ENCODE peak calls at places on chromosome 20, in eight cellular contexts. W is breast epithelium, Q is fibroblast of pulmonary artery, G is fibroblast of mammary gland, T is left ventricle myocardium inferior, F is bronchial epithelial cell, B is cardiac muscle cell, U is left lung. O is an unnamed sample.

GRCh38 chr20:2261105-2261504 is 34.7 kb upstream of the TGM3 start:
- DNase-seq in W (no peak), Q (no peak), G (no peak), T (no peak), F (no peak), B (no peak), U (no peak), O (no peak)

GRCh38 chr20:4472906-4473305 is 248.8 kb upstream of the PRND start:
- DNase-seq in W (no peak), Q (no peak), G (peak), T (no peak), F (peak), B (no peak), U (no peak), O (no peak)

GRCh38 chr20:45463113-45463512 is 6.4 kb upstream of the WFDC2 start:
- DNase-seq in W (no peak), Q (no peak), G (no peak), T (no peak), F (no peak), B (no peak), U (no peak), O (no peak)

GRCh38 chr20:846894-847278 is 13.4 kb downstream of the FAM110A start:
- DNase-seq in W (no peak), Q (no peak), G (no peak), T (no peak), F (no peak), B (no peak), U (peak), O (no peak)

GRCh38 chr20:44395183-44395962 is 39.9 kb downstream of the HNF4A start:
- DNase-seq in W (no peak), Q (no peak), G (no peak), T (no peak), F (no peak), B (no peak), U (no peak), O (no peak)

GRCh38 chr20:52082612-52083011 is 109.0 kb downstream of the ZFP64 start:
- DNase-seq in W (no peak), Q (no peak), G (peak), T (no peak), F (no peak), B (no peak), U (no peak), O (no peak)

GRCh38 chr20:42406826-42407225 is 782.9 kb downstream of the PTPRT start:
- DNase-seq in W (no peak), Q (no peak), G (no peak), T (no peak), F (no peak), B (no peak), U (no peak), O (no peak)

GRCh38 chr20:45341939-45342862 is 6.0 kb downstream of the SDC4 start:
- DNase-seq in W (peak), Q (peak), G (no peak), T (peak), F (no peak), B (peak), U (peak), O (peak)

GRCh38 chr20:4070323-4071176 is 55.2 kb upstream of the RNF24 start:
- DNase-seq in W (no peak), Q (no peak), G (no peak), T (no peak), F (no peak), B (no peak), U (no peak), O (no peak)

GRCh38 chr20:5297280-5298004 is 19.3 kb downstream of the PROKR2 start:
- DNase-seq in W (no peak), Q (no peak), G (peak), T (no peak), F (no peak), B (peak), U (no peak), O (no peak)

GRCh38 chr20:19935842-19936241 is 81.3 kb upstream of the NAA20 start:
- DNase-seq in W (peak), Q (no peak), G (no peak), T (no peak), F (peak), B (no peak), U (no peak), O (peak)

GRCh38 chr20:1321654-1321939 is 7.3 kb downstream of the SDCBP2 start:
- DNase-seq in W (no peak), Q (no peak), G (no peak), T (no peak), F (no peak), B (no peak), U (no peak), O (no peak)

GRCh38 chr20:36147707-36148106 is 6.8 kb upstream of the EPB41L1 start:
- DNase-seq in W (no peak), Q (peak), G (peak), T (no peak), F (no peak), B (peak), U (peak), O (no peak)

GRCh38 chr20:46621492-46621891 is 29.8 kb downstream of the SLC13A3 start:
- DNase-seq in W (no peak), Q (peak), G (peak), T (no peak), F (no peak), B (peak), U (no peak), O (no peak)

GRCh38 chr20:45972500-45973183 is 639 bp upstream of the ZNF335 start:
- DNase-seq in W (no peak), Q (no peak), G (no peak), T (no peak), F (no peak), B (no peak), U (peak), O (no peak)

GRCh38 chr20:42749548-42749947 is 440.2 kb downstream of the PTPRT start:
- DNase-seq in W (no peak), Q (no peak), G (no peak), T (no peak), F (no peak), B (no peak), U (no peak), O (no peak)

GRCh38 chr20:34311118-34312023 is 8.2 kb upstream of the AHCY start:
- DNase-seq in W (no peak), Q (no peak), G (peak), T (no peak), F (no peak), B (peak), U (no peak), O (peak)

GRCh38 chr20:34315236-34315635 is 12.1 kb upstream of the AHCY start:
- DNase-seq in W (no peak), Q (no peak), G (no peak), T (no peak), F (peak), B (no peak), U (no peak), O (no peak)

GRCh38 chr20:34312024-34312460 is 8.9 kb upstream of the AHCY start:
- DNase-seq in W (no peak), Q (no peak), G (no peak), T (no peak), F (no peak), B (no peak), U (no peak), O (no peak)

GRCh38 chr20:34310481-34311117 is 7.4 kb upstream of the AHCY start:
- DNase-seq in W (no peak), Q (no peak), G (no peak), T (no peak), F (no peak), B (no peak), U (no peak), O (no peak)

DNA sequence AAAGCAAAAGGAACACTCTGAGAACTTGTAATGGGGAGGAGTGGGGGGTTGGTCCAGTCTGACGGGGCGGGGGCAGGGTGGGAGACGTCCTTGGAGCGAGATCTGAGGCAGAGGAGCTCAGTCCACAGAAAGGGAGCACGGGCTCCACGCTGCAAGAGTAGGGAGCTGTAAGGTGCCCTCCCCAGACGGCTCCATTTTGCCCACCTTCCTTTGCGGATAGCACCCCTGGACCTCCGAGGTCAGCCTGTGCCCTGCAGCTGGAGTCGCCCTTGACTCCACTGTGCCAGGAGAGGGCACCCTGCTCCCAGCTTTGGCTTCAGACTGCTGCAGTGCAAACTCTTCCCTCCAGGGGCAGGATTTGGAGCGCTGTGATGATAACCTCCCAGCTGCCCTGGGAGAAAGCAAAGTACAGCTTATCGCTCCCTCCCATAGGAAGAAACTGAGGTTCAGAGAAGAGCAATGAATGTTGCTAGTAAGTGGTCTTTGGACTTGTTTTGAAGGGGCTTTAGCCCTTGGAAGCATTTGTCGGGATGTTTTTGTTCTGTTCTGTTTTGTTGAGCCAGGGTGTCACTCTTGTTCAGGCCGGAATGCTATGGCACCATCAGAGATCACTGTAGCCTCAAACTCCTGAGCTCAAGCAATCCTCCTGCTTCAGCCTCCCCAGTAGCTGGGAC is 9.5 kb upstream of the AHCY start:
- DNase-seq in W (peak), Q (peak), G (peak), T (peak), F (peak), B (peak), U (peak), O (peak)
- H3K4me3 ChIP-seq in W (peak), Q (peak), G (no peak), T (peak), F (no peak), B (no peak), U (no peak), O (no peak)

GRCh38 chr20:14568225-14568624 is 230.8 kb upstream of the FLRT3 start:
- DNase-seq in W (no peak), Q (no peak), G (no peak), T (no peak), F (peak), B (no peak), U (no peak), O (no peak)

GRCh38 chr20:14566505-14566904 is 229.1 kb upstream of the FLRT3 start:
- DNase-seq in W (no peak), Q (peak), G (peak), T (no peak), F (no peak), B (peak), U (no peak), O (no peak)

GRCh38 chr20:14573676-14574075 is 236.3 kb upstream of the FLRT3 start:
- DNase-seq in W (no peak), Q (no peak), G (no peak), T (no peak), F (no peak), B (no peak), U (no peak), O (no peak)

GRCh38 chr20:14569631-14570030 is 232.2 kb upstream of the FLRT3 start:
- DNase-seq in W (no peak), Q (no peak), G (no peak), T (no peak), F (no peak), B (no peak), U (no peak), O (no peak)

GRCh38 chr20:14568701-14569100 is 231.3 kb upstream of the FLRT3 start:
- DNase-seq in W (no peak), Q (no peak), G (no peak), T (no peak), F (no peak), B (no peak), U (no peak), O (no peak)
- H3K4me3 ChIP-seq in W (no peak), Q (no peak), G (no peak), T (no peak), F (no peak), B (no peak), U (no peak), O (no peak)

DNA sequence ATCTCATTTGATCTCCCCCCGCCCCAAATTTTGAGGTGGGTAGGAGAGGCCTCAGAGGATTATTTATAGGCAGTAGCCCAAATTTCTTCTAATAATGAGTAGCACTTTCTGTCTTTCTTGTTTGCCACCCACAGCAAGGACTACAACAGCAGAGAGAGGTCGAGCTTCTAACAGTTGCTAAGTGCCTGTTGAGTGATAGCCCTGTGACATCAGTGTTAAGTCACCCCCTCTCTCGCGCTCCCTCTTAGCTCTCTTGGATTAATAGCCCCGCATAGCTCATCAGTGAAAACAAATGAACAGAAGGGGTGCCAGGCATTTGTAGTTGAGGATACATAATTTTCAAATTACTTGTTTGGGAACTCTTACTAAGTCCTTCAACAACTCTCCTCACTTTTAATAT is 3.5 kb downstream of the ANKRD60 start:
- DNase-seq in W (no peak), Q (no peak), G (peak), T (no peak), F (no peak), B (no peak), U (no peak), O (no peak)
- H3K4me3 ChIP-seq in W (no peak), Q (no peak), G (no peak), T (no peak), F (no peak), B (no peak), U (no peak), O (no peak)

DNA sequence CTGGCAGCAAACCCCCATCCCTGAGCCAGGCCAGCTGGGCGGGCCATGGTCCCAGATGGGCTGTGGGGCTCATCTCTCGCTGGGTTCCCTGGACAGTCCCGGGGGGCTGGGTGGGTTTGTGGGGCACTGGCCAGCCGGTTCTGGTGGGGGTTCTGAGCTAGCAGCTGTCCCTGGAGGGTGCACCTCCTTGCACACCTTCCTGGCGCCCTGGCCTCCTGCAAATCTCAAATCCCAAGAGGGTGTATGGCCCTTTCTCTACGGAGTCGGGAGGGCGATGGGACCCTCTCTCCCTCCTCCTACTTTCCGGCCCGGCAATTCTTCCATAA is 1.2 kb upstream of the LAMA5 start:
- DNase-seq in W (no peak), Q (no peak), G (no peak), T (no peak), F (no peak), B (no peak), U (no peak), O (no peak)
- H3K4me3 ChIP-seq in W (peak), Q (no peak), G (no peak), T (peak), F (no peak), B (peak), U (no peak), O (peak)

GRCh38 chr20:31845300-31845863 is at the start of gene FOXS1:
- DNase-seq in W (peak), Q (peak), G (no peak), T (peak), F (peak), B (peak), U (no peak), O (no peak)
- H3K4me3 ChIP-seq in W (peak), Q (no peak), G (no peak), T (peak), F (no peak), B (no peak), U (no peak), O (no peak)

GRCh38 chr20:62652051-62652893 is 10.0 kb downstream of the SLCO4A1 start:
- DNase-seq in W (peak), Q (peak), G (peak), T (peak), F (peak), B (peak), U (peak), O (peak)

GRCh38 chr20:62653373-62653772 is 11.1 kb downstream of the SLCO4A1 start:
- DNase-seq in W (no peak), Q (no peak), G (no peak), T (no peak), F (no peak), B (no peak), U (no peak), O (no peak)

GRCh38 chr20:62650551-62651284 is 8.4 kb downstream of the SLCO4A1 start:
- DNase-seq in W (no peak), Q (no peak), G (no peak), T (no peak), F (no peak), B (no peak), U (no peak), O (no peak)

GRCh38 chr20:62652894-62653305 is 10.6 kb downstream of the SLCO4A1 start:
- DNase-seq in W (no peak), Q (no peak), G (no peak), T (no peak), F (no peak), B (no peak), U (no peak), O (no peak)

DNA sequence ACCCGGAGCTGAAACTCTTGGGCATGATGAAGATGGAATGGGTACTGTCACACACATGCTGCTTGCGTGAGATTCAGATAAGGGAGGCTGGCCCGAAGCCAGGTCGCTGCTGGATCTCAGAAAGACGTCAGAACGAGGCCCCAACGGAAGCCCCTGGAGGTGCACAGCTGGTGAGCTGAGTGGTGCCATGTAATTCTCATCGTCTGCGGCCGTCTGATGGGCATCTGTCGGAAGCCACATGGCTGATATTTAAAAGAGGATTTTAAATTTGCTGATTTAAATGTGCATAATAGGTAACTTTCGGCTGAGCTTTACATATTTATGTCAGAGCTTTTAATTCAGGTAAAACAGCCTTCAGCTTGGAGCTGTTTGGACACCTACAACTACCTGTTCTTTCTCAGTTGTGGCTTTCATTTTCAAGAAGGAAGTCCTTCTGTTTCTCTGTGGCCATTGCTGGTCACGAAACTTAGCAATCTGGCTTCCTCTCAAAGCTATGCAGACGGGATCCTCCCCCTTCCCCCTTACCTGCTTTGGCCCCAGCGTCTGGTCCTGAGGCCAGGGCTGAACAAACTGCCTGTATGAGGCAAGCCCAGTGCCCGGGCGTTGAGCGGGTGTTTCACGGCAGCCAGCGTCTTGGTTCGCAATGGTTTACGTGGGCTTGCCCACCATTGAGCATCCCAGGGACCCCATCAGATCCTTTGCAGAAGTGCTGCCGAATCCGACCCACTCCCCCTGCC is 9.2 kb downstream of the SLCO4A1 start:
- DNase-seq in W (peak), Q (peak), G (no peak), T (peak), F (no peak), B (peak), U (no peak), O (no peak)
- H3K4me3 ChIP-seq in W (peak), Q (no peak), G (no peak), T (peak), F (no peak), B (no peak), U (no peak), O (no peak)

GRCh38 chr20:25084616-25085187 is 2.8 kb upstream of the VSX1 start:
- DNase-seq in W (peak), Q (no peak), G (no peak), T (no peak), F (no peak), B (no peak), U (peak), O (no peak)
- H3K4me3 ChIP-seq in W (peak), Q (no peak), G (no peak), T (peak), F (no peak), B (no peak), U (no peak), O (no peak)

GRCh38 chr20:13995841-13996240 is 525 bp downstream of the MACROD2 start:
- DNase-seq in W (no peak), Q (no peak), G (no peak), T (peak), F (no peak), B (no peak), U (peak), O (peak)
- H3K4me3 ChIP-seq in W (peak), Q (peak), G (peak), T (peak), F (peak), B (peak), U (peak), O (peak)

O was measured in PC-9.